ENCODE peak calls at places on chromosome 1, in four cellular contexts. N is AG20443; X is NCI-H774; H is stimulated activated CD4-positive, alpha-beta T cell treated with anti-CD3 and anti-CD28 coated beads, Interleukin-1b, Interleukin-23, amount 100 ng/mL, for 24 hours. W is an unnamed sample.

GRCh38 chr1:90821152-90821792 is 104.2 kb upstream of the BARHL2 start:
- DNase-seq in N (no peak), X (no peak), H (no peak), W (no peak)

GRCh38 chr1:93623875-93624274 is 57.8 kb downstream of the BCAR3 start:
- DNase-seq in N (peak), X (no peak), H (no peak), W (no peak)

GRCh38 chr1:46427541-46427940 is 33.4 kb downstream of the FAAH start:
- DNase-seq in N (no peak), X (no peak), H (no peak), W (no peak)

GRCh38 chr1:235009561-235010306 is 118.9 kb downstream of the TOMM20 start:
- DNase-seq in N (no peak), X (no peak), H (no peak), W (no peak)

GRCh38 chr1:87024936-87025537 is 110.6 kb downstream of the HS2ST1 start:
- DNase-seq in N (peak), X (peak), H (no peak), W (peak)

GRCh38 chr1:1302951-1303509 is 4.7 kb downstream of the ACAP3 start:
- DNase-seq in N (no peak), X (no peak), H (no peak), W (no peak)

GRCh38 chr1:36751525-36751924 is 268.8 kb upstream of the CSF3R start:
- DNase-seq in N (no peak), X (peak), H (no peak), W (peak)

GRCh38 chr1:109485001-109485400 is 1.3 kb downstream of the ATXN7L2 start:
- DNase-seq in N (no peak), X (no peak), H (no peak), W (no peak)

GRCh38 chr1:24459551-24460266 is 42.9 kb upstream of the RCAN3 start:
- DNase-seq in N (no peak), X (no peak), H (no peak), W (no peak)

GRCh38 chr1:167641786-167642500 is 11.9 kb downstream of the RCSD1 start:
- DNase-seq in N (no peak), X (no peak), H (no peak), W (no peak)

GRCh38 chr1:72394457-72394856 is 112.1 kb upstream of the NEGR1 start:
- DNase-seq in N (no peak), X (no peak), H (no peak), W (no peak)